ENCODE peak calls at places on chromosomes 4 and X, in six cellular contexts. One of them, this sample, is unnamed.

GRCh38 chrX:115562492-115562872 is 1.5 kb downstream of the PLS3 start:
- DNase-seq in GM12878: no peak
- DNase-seq in fibroblast of mammary gland: peak; percentile 31
- DNase-seq in H9: peak; percentile 46
- DNase-seq in left lung: no peak
- DNase-seq in HFFc6: peak; percentile 20
- DNase-seq in this sample: no peak

GRCh38 chr4:153408932-153409331 is 57.2 kb upstream of the TMEM131L start:
- DNase-seq in fibroblast of mammary gland: no peak
- DNase-seq in left lung: no peak
- DNase-seq in GM12878: no peak
- DNase-seq in HFFc6: no peak
- DNase-seq in H9: no peak
- DNase-seq in this sample: no peak

GRCh38 chr4:47469951-47470350 is 6.4 kb upstream of the COMMD8 start:
- DNase-seq in GM12878: no peak
- DNase-seq in fibroblast of mammary gland: no peak
- DNase-seq in H9: no peak
- DNase-seq in HFFc6: peak; percentile 74
- DNase-seq in left lung: no peak
- DNase-seq in this sample: no peak

GRCh38 chr4:87521757-87522374 is 7.3 kb downstream of the SPARCL1 start:
- DNase-seq in fibroblast of mammary gland: peak; percentile 83
- DNase-seq in HFFc6: peak; percentile 25
- DNase-seq in H9: no peak
- DNase-seq in left lung: no peak
- DNase-seq in GM12878: no peak
- DNase-seq in this sample: no peak

GRCh38 chrX:125791781-125792180 is 374.3 kb downstream of the DCAF12L2 start:
- DNase-seq in HFFc6: no peak
- DNase-seq in H9: no peak
- DNase-seq in left lung: no peak
- DNase-seq in fibroblast of mammary gland: no peak
- DNase-seq in GM12878: no peak
- DNase-seq in this sample: no peak

GRCh38 chr4:85720736-85721135 is 245.8 kb downstream of the ARHGAP24 start:
- DNase-seq in fibroblast of mammary gland: peak; percentile 60
- DNase-seq in H9: no peak
- DNase-seq in HFFc6: peak; percentile 36
- DNase-seq in GM12878: no peak
- DNase-seq in left lung: no peak
- DNase-seq in this sample: no peak

GRCh38 chr4:8548731-8549351 is 31.4 kb upstream of the GPR78 start:
- DNase-seq in left lung: no peak
- DNase-seq in H9: no peak
- DNase-seq in HFFc6: no peak
- DNase-seq in GM12878: no peak
- DNase-seq in fibroblast of mammary gland: no peak
- DNase-seq in this sample: no peak

GRCh38 chr4:142480244-142480643 is 365.9 kb downstream of the INPP4B start:
- DNase-seq in left lung: no peak
- DNase-seq in H9: no peak
- DNase-seq in GM12878: no peak
- DNase-seq in fibroblast of mammary gland: peak; percentile 43
- DNase-seq in HFFc6: peak; percentile 54
- DNase-seq in this sample: no peak

GRCh38 chr4:7734651-7735260 is 204.9 kb downstream of the AFAP1 start:
- DNase-seq in GM12878: no peak
- DNase-seq in H9: no peak
- DNase-seq in left lung: peak; percentile 88
- DNase-seq in HFFc6: no peak
- DNase-seq in fibroblast of mammary gland: no peak
- DNase-seq in this sample: no peak

GRCh38 chr4:8655411-8656184 is 63.0 kb downstream of the CPZ start:
- DNase-seq in left lung: peak; percentile 50
- DNase-seq in GM12878: no peak
- DNase-seq in HFFc6: no peak
- DNase-seq in H9: no peak
- DNase-seq in fibroblast of mammary gland: no peak
- DNase-seq in this sample: no peak

GRCh38 chrX:46791927-46792825 is 33.3 kb upstream of the SLC9A7 start:
- DNase-seq in H9: peak; percentile 52
- DNase-seq in left lung: no peak
- DNase-seq in HFFc6: peak; percentile 91
- DNase-seq in fibroblast of mammary gland: peak; percentile 94
- DNase-seq in GM12878: peak; percentile 68
- DNase-seq in this sample: peak; percentile 20

GRCh38 chr4:84167089-84167488 is 332.0 kb downstream of the NKX6-1 start:
- DNase-seq in fibroblast of mammary gland: no peak
- DNase-seq in GM12878: no peak
- DNase-seq in H9: no peak
- DNase-seq in left lung: no peak
- DNase-seq in HFFc6: no peak
- DNase-seq in this sample: no peak

GRCh38 chr4:83387922-83388676 is 53.5 kb upstream of the HPSE start:
- DNase-seq in HFFc6: no peak
- DNase-seq in left lung: no peak
- DNase-seq in GM12878: no peak
- DNase-seq in H9: no peak
- DNase-seq in fibroblast of mammary gland: peak; percentile 14
- DNase-seq in this sample: no peak

GRCh38 chr4:25104561-25104960 is 55.7 kb downstream of the SEPSECS start:
- DNase-seq in fibroblast of mammary gland: no peak
- DNase-seq in GM12878: no peak
- DNase-seq in left lung: no peak
- DNase-seq in H9: peak; percentile 4
- DNase-seq in HFFc6: no peak
- DNase-seq in this sample: no peak

GRCh38 chr4:1752284-1753041 is 31.1 kb downstream of the TACC3 start:
- DNase-seq in HFFc6: no peak
- DNase-seq in GM12878: no peak
- DNase-seq in left lung: no peak
- DNase-seq in H9: no peak
- DNase-seq in fibroblast of mammary gland: peak; percentile 6
- DNase-seq in this sample: no peak

GRCh38 chr4:104494822-104495559 is at the start of gene CXXC4:
- DNase-seq in HFFc6: peak; percentile 0
- DNase-seq in GM12878: no peak
- DNase-seq in left lung: peak; percentile 80
- DNase-seq in fibroblast of mammary gland: peak; percentile 30
- DNase-seq in H9: peak; percentile 87
- DNase-seq in this sample: peak; percentile 67

GRCh38 chr4:163343604-163344146 is at the start of gene NPY5R:
- DNase-seq in fibroblast of mammary gland: no peak
- DNase-seq in left lung: peak; percentile 62
- DNase-seq in HFFc6: no peak
- DNase-seq in GM12878: no peak
- DNase-seq in H9: peak; percentile 51
- DNase-seq in this sample: no peak

GRCh38 chr4:47122592-47123291 is 91.4 kb downstream of the GABRB1 start:
- DNase-seq in GM12878: peak; percentile 21
- DNase-seq in HFFc6: peak; percentile 68
- DNase-seq in left lung: no peak
- DNase-seq in H9: peak; percentile 77
- DNase-seq in fibroblast of mammary gland: peak; percentile 72
- DNase-seq in this sample: peak; percentile 57

GRCh38 chr4:76548704-76549103 is 113.7 kb downstream of the SHROOM3 start:
- DNase-seq in H9: no peak
- DNase-seq in fibroblast of mammary gland: no peak
- DNase-seq in left lung: no peak
- DNase-seq in HFFc6: no peak
- DNase-seq in GM12878: no peak
- DNase-seq in this sample: no peak

GRCh38 chrX:28016823-28017222 is 35.6 kb upstream of the DCAF8L1 start:
- DNase-seq in fibroblast of mammary gland: no peak
- DNase-seq in HFFc6: no peak
- DNase-seq in H9: no peak
- DNase-seq in GM12878: no peak
- DNase-seq in left lung: no peak
- DNase-seq in this sample: no peak

GRCh38 chr4:77220841-77221613 is 64.0 kb downstream of the CCNG2 start:
- DNase-seq in left lung: no peak
- DNase-seq in HFFc6: peak; percentile 25
- DNase-seq in H9: no peak
- DNase-seq in GM12878: no peak
- DNase-seq in fibroblast of mammary gland: peak; percentile 64
- DNase-seq in this sample: no peak

GRCh38 chr4:137739391-137739790 is 207.1 kb upstream of the PCDH18 start:
- DNase-seq in H9: no peak
- DNase-seq in HFFc6: no peak
- DNase-seq in GM12878: no peak
- DNase-seq in fibroblast of mammary gland: no peak
- DNase-seq in left lung: no peak
- DNase-seq in this sample: no peak

GRCh38 chr4:150896513-150896912 is 118.6 kb downstream of the LRBA start:
- DNase-seq in fibroblast of mammary gland: no peak
- DNase-seq in GM12878: no peak
- DNase-seq in H9: no peak
- DNase-seq in left lung: no peak
- DNase-seq in HFFc6: no peak
- DNase-seq in this sample: no peak

GRCh38 chr4:134024251-134024650 is 177.3 kb downstream of the PABPC4L start:
- DNase-seq in GM12878: no peak
- DNase-seq in left lung: no peak
- DNase-seq in fibroblast of mammary gland: peak; percentile 5
- DNase-seq in HFFc6: peak; percentile 40
- DNase-seq in H9: no peak
- DNase-seq in this sample: no peak

GRCh38 chrX:32281853-32282252 is 929.5 kb downstream of the DMD start:
- DNase-seq in left lung: no peak
- DNase-seq in HFFc6: no peak
- DNase-seq in GM12878: no peak
- DNase-seq in H9: no peak
- DNase-seq in fibroblast of mammary gland: no peak
- DNase-seq in this sample: no peak

GRCh38 chrX:32276153-32276552 is 935.2 kb downstream of the DMD start:
- DNase-seq in GM12878: no peak
- DNase-seq in fibroblast of mammary gland: no peak
- DNase-seq in H9: no peak
- DNase-seq in HFFc6: no peak
- DNase-seq in left lung: no peak
- DNase-seq in this sample: no peak
- TF ChIP-seq CTCF in GM12878: no peak
- TF ChIP-seq CTCF in fibroblast of mammary gland: no peak
- TF ChIP-seq CTCF in H9: no peak
- TF ChIP-seq CTCF in HFFc6: no peak
- TF ChIP-seq CTCF in left lung: no peak
- TF ChIP-seq CTCF in this sample: no peak

GRCh38 chr4:111842336-111842735 is 302.9 kb upstream of the FAM241A start:
- DNase-seq in H9: no peak
- DNase-seq in HFFc6: no peak
- DNase-seq in GM12878: no peak
- DNase-seq in fibroblast of mammary gland: peak; percentile 69
- DNase-seq in left lung: no peak
- DNase-seq in this sample: no peak

GRCh38 chr4:111849726-111850284 is 295.4 kb upstream of the FAM241A start:
- DNase-seq in left lung: no peak
- DNase-seq in HFFc6: no peak
- DNase-seq in H9: no peak
- DNase-seq in GM12878: no peak
- DNase-seq in fibroblast of mammary gland: peak; percentile 3
- DNase-seq in this sample: no peak

GRCh38 chr4:111847256-111848108 is 297.8 kb upstream of the FAM241A start:
- DNase-seq in H9: no peak
- DNase-seq in HFFc6: peak; percentile 26
- DNase-seq in GM12878: no peak
- DNase-seq in left lung: no peak
- DNase-seq in fibroblast of mammary gland: peak; percentile 21
- DNase-seq in this sample: no peak
- TF ChIP-seq CTCF in H9: peak; percentile 61
- TF ChIP-seq CTCF in HFFc6: peak; percentile 71
- TF ChIP-seq CTCF in GM12878: peak; percentile 24
- TF ChIP-seq CTCF in left lung: no peak
- TF ChIP-seq CTCF in fibroblast of mammary gland: peak; percentile 37
- TF ChIP-seq CTCF in this sample: no peak

GRCh38 chr4:52862605-52863236 is 604 bp downstream of the RASL11B start:
- DNase-seq in H9: no peak
- DNase-seq in left lung: no peak
- DNase-seq in HFFc6: no peak
- DNase-seq in fibroblast of mammary gland: no peak
- DNase-seq in GM12878: no peak
- DNase-seq in this sample: no peak

GRCh38 chr4:52863324-52863723 is 1.2 kb downstream of the RASL11B start:
- DNase-seq in HFFc6: no peak
- DNase-seq in H9: no peak
- DNase-seq in GM12878: no peak
- DNase-seq in fibroblast of mammary gland: no peak
- DNase-seq in left lung: no peak
- DNase-seq in this sample: no peak

GRCh38 chr4:52866734-52867133 is 4.6 kb downstream of the RASL11B start:
- DNase-seq in HFFc6: no peak
- DNase-seq in H9: no peak
- DNase-seq in fibroblast of mammary gland: no peak
- DNase-seq in GM12878: no peak
- DNase-seq in left lung: no peak
- DNase-seq in this sample: no peak

GRCh38 chr4:52865305-52865704 is 3.2 kb downstream of the RASL11B start:
- DNase-seq in GM12878: no peak
- DNase-seq in H9: no peak
- DNase-seq in fibroblast of mammary gland: no peak
- DNase-seq in HFFc6: no peak
- DNase-seq in left lung: no peak
- DNase-seq in this sample: no peak

DNA sequence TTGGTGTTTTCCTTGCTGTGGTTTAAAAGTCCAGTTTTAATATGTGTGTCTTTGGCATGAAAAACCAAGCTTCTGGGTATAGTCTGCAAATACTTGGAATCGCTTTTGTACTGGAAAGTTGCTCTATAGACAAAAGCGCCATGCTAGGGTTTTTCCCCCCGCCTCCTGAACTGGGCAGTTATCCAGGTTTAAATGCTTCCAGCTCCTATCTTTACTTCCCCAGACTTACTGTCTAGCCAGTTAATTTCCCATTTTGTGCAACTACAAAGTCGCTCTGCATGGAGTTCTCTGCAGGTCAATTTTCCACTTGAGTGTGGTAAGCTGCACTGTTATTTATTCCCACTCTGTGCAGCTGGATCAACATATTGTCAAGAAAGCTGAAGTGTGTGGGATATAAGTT is 2.7 kb downstream of the RASL11B start:
- DNase-seq in GM12878: no peak
- DNase-seq in fibroblast of mammary gland: no peak
- DNase-seq in H9: no peak
- DNase-seq in HFFc6: no peak
- DNase-seq in left lung: no peak
- DNase-seq in this sample: no peak
- TF ChIP-seq CTCF in GM12878: no peak
- TF ChIP-seq CTCF in fibroblast of mammary gland: no peak
- TF ChIP-seq CTCF in H9: no peak
- TF ChIP-seq CTCF in HFFc6: no peak
- TF ChIP-seq CTCF in left lung: no peak
- TF ChIP-seq CTCF in this sample: no peak

DNA sequence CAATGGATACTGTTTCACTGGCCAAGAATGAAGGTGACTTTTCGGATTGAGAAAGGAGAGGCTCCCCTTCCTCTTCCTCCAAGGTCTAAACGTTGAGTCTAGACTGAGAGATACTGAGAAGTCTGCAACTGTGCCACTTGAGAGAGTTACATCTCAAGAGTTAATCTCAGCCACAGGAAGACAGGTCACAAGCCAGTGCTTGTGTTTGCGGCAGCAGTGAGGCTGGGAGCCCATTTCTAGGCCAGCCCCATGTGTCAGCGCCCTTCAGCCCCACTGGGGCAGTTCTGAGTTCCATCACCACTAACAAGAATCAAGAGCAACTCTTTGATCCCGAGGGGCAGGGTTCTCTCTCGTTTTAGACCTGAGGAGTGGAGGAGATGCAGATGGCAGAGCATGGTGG is 7.3 kb upstream of the SEC24D start:
- DNase-seq in left lung: no peak
- DNase-seq in HFFc6: no peak
- DNase-seq in H9: no peak
- DNase-seq in GM12878: no peak
- DNase-seq in fibroblast of mammary gland: no peak
- DNase-seq in this sample: no peak
- TF ChIP-seq CTCF in left lung: no peak
- TF ChIP-seq CTCF in HFFc6: no peak
- TF ChIP-seq CTCF in H9: no peak
- TF ChIP-seq CTCF in GM12878: no peak
- TF ChIP-seq CTCF in fibroblast of mammary gland: no peak
- TF ChIP-seq CTCF in this sample: no peak